ENCODE peak calls at places on chromosomes 12 and 14, in five cellular contexts. R, O, C, E and X are unnamed samples.

GRCh38 chr12:69354561-69355187 is 4.9 kb upstream of the YEATS4 start:
- DNase-seq in O (no peak), E (no peak), C (no peak), R (no peak), X (no peak)

GRCh38 chr14:37197421-37198272 is at the start of gene MIPOL1:
- DNase-seq in R (peak; percentile 90), E (peak; percentile 85), O (peak; percentile 78), C (peak; percentile 93), X (peak; percentile 78)

GRCh38 chr12:188910-189621 is 24.9 kb downstream of the SLC6A12 start:
- DNase-seq in C (peak; percentile 70), O (no peak), R (peak; percentile 45), E (peak; percentile 59), X (peak; percentile 24)

GRCh38 chr12:116091579-116091978 is 185.9 kb downstream of the MED13L start:
- DNase-seq in C (no peak), O (no peak), R (no peak), E (no peak), X (no peak)

GRCh38 chr14:66514206-66514605 is 6.3 kb downstream of the GPHN start:
- DNase-seq in O (no peak), C (no peak), R (no peak), E (no peak), X (no peak)

GRCh38 chr14:35384386-35385041 is 20.0 kb downstream of the NFKBIA start:
- DNase-seq in O (no peak), E (peak; percentile 65), R (peak; percentile 99), C (peak; percentile 91), X (peak; percentile 96)

GRCh38 chr12:107624493-107624892 is 61.1 kb upstream of the PWP1 start:
- DNase-seq in C (no peak), O (no peak), E (no peak), R (no peak), X (no peak)

GRCh38 chr12:119176267-119177055 is 2.3 kb upstream of the HSPB8 start:
- DNase-seq in O (peak; percentile 85), E (peak; percentile 81), C (peak; percentile 98), R (peak; percentile 95), X (peak; percentile 96)

GRCh38 chr12:131774576-131774975 is 53.6 kb upstream of the MMP17 start:
- DNase-seq in R (no peak), E (no peak), O (no peak), C (no peak), X (no peak)

GRCh38 chr12:3116106-3116898 is 39.1 kb downstream of the TSPAN9 start:
- DNase-seq in O (no peak), R (peak; percentile 40), C (peak; percentile 22), E (no peak), X (no peak)

GRCh38 chr14:68367444-68368014 is 425.3 kb downstream of the ZFP36L1 start:
- DNase-seq in R (no peak), C (no peak), O (no peak), E (no peak), X (peak; percentile 50)

GRCh38 chr14:25231006-25231405 is 181.1 kb upstream of the STXBP6 start:
- DNase-seq in C (no peak), E (no peak), R (no peak), O (no peak), X (no peak)

GRCh38 chr14:71290960-71291466 is 383.8 kb downstream of the PCNX1 start:
- DNase-seq in C (no peak), O (no peak), R (peak; percentile 93), E (peak; percentile 10), X (peak; percentile 72)

GRCh38 chr12:53097564-53098353 is at the start of gene IGFBP6:
- DNase-seq in R (peak; percentile 34), E (peak; percentile 66), O (no peak), C (peak; percentile 82), X (peak; percentile 31)

GRCh38 chr12:116856729-116857128 is 24.5 kb downstream of the HRK start:
- DNase-seq in C (no peak), E (peak; percentile 71), R (no peak), O (no peak), X (no peak)

GRCh38 chr14:91891721-91892220 is 24.4 kb upstream of the TC2N start:
- DNase-seq in E (no peak), O (no peak), C (no peak), R (no peak), X (no peak)

GRCh38 chr12:25960176-25960575 is 1.7 kb downstream of the RASSF8 start:
- DNase-seq in O (no peak), E (no peak), R (peak; percentile 28), C (no peak), X (no peak)

GRCh38 chr14:81516941-81517797 is 16.5 kb downstream of the SEL1L start:
- DNase-seq in O (no peak), E (peak; percentile 30), R (peak; percentile 76), C (no peak), X (peak; percentile 38)

GRCh38 chr12:104964167-104964566 is 6.1 kb upstream of the SLC41A2 start:
- DNase-seq in E (no peak), O (no peak), R (no peak), C (no peak), X (no peak)

GRCh38 chr12:131287938-131288797 is 334.5 kb downstream of the ADGRD1 start:
- DNase-seq in E (no peak), O (no peak), C (peak; percentile 28), R (no peak), X (no peak)

GRCh38 chr12:59744564-59744963 is 148.7 kb downstream of the SLC16A7 start:
- DNase-seq in R (no peak), E (no peak), O (no peak), C (no peak), X (no peak)

GRCh38 chr14:65222434-65222833 is 120.1 kb upstream of the MAX start:
- DNase-seq in R (peak; percentile 66), C (peak; percentile 65), E (peak; percentile 68), O (no peak), X (peak; percentile 59)

GRCh38 chr14:58535084-58535483 is 102.7 kb upstream of the DACT1 start:
- DNase-seq in C (no peak), O (no peak), E (no peak), R (peak; percentile 12), X (peak; percentile 18)

GRCh38 chr12:78403681-78404080 is 460.9 kb upstream of the SYT1 start:
- DNase-seq in R (peak; percentile 40), E (no peak), O (no peak), C (no peak), X (peak; percentile 68)

GRCh38 chr12:55728932-55729591 is at the start of gene CD63:
- DNase-seq in C (peak; percentile 96), O (peak; percentile 79), E (peak; percentile 91), R (peak; percentile 88), X (peak; percentile 81)

GRCh38 chr12:122886851-122887816 is 8.8 kb downstream of the VPS37B start:
- DNase-seq in C (no peak), E (peak; percentile 71), R (peak; percentile 76), O (no peak), X (no peak)

GRCh38 chr14:51533160-51533559 is 118.5 kb upstream of the FRMD6 start:
- DNase-seq in O (no peak), E (no peak), C (no peak), R (peak; percentile 86), X (no peak)

GRCh38 chr14:85342858-85343607 is 186.9 kb upstream of the FLRT2 start:
- DNase-seq in O (no peak), R (no peak), E (no peak), C (no peak), X (no peak)

DNA sequence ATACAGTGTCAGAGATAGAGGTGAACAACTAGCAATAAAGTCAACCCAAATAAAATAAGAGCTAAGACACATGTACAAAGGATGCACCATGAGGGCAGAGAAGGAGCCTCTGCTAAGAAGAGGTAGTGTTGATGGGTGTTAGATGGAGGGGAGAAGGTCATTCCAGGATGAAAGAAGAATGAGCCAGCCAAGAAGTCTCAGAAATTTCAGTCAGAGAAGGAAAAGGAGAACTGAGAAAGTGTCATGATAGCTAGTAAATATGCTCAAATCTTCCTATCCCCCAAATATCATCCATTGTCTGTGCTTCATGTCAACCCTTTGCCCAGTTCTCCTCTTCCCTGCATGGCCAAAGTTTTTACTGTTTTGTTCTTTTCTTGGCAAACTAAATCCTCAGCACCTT is 225.2 kb upstream of the BTG1 start:
- DNase-seq in E (no peak), R (no peak), C (no peak), O (no peak), X (no peak)
- H3K27me3 ChIP-seq in E (no peaks in the 10 kb centered on the region), R (peaks cover 2% of the 10 kb centered on the region), C (no peaks in the 10 kb centered on the region), O (no peaks in the 10 kb centered on the region), X (no peaks in the 10 kb centered on the region)

GRCh38 chr14:23365353-23366162 is 586 bp upstream of the EFS start:
- DNase-seq in C (no peak), E (no peak), R (peak; percentile 5), O (peak; percentile 76), X (no peak)
- H3K27ac ChIP-seq in C (peak overlapping the region; percentile 61), E (peak overlapping the region; percentile 97), R (peak overlapping the region; percentile 98), O (peak overlapping the region; percentile 98), X (no peak overlapping the region)

DNA sequence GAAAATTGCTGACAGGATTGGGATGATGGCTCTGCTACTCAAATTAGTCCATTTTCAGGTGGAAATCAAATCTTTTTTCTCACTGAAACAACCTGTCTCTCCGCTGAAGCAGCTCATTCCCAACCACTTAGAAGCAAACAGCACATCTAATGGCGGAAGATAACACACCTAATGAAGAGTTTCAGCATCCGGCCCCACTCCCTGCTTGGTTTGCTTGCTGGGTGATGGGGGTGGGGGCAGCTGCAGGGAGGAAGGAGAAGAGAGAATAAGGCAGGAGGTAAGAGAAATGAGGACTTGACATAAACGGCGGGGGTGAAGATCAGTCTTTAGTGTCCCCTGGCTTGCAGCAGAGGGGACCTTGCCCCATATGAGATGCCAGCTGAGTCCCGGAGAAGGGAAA is 4.0 kb downstream of the SYNDIG1L start:
- DNase-seq in O (no peak), R (no peak), C (no peak), E (no peak), X (no peak)
- H3K27me3 ChIP-seq in O (no peaks in the 10 kb centered on the region), R (peaks cover 70% of the 10 kb centered on the region), C (peaks cover 3% of the 10 kb centered on the region), E (peaks cover 55% of the 10 kb centered on the region), X (peaks cover 24% of the 10 kb centered on the region)

DNA sequence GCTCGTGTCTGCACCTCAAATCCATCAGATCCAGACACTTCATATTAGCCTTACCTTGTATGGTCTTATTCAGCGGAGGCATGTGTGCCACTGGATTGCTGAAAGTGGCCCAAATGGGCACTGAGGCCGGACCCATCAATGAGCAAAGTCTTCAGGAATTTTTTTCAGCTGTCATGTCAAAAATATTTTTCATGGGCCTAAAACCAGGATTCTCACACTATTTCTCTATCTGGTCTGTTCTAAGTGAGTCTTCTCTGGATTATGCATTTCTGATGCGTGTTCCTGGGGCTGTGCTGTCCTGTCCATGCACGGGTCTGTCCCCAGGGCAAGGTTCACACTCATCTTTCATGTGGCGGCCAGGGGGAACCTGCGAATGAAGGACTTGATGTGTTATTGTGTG is 94.6 kb downstream of the KCNA5 start:
- DNase-seq in C (no peak), E (no peak), O (no peak), R (no peak), X (no peak)
- H3K27ac ChIP-seq in C (no peak overlapping the region), E (no peak overlapping the region), O (no peak overlapping the region), R (no peak overlapping the region), X (no peak overlapping the region)

GRCh38 chr14:95897280-95897679 is 20.6 kb downstream of the TUNAR start:
- DNase-seq in O (no peak), E (no peak), C (no peak), R (no peak), X (no peak)
- H3K27me3 ChIP-seq in O (no peaks in the 10 kb centered on the region), E (no peaks in the 10 kb centered on the region), C (no peaks in the 10 kb centered on the region), R (peaks cover 8% of the 10 kb centered on the region), X (no peaks in the 10 kb centered on the region)